ENCODE peak calls at places on chromosomes 16 and 17, in four cellular contexts. F is body of pancreas, I is stomach, W is breast epithelium. S is an unnamed sample.

GRCh38 chr16:77965346-77965745 is 57.0 kb upstream of the CLEC3A start:
- DNase-seq in F (no peak), I (no peak), W (no peak), S (no peak)

GRCh38 chr16:4375717-4376116 is 4.1 kb downstream of the VASN start:
- DNase-seq in W (no peak), I (no peak), F (no peak), S (no peak)

GRCh38 chr17:71855000-71855399 is 265.8 kb upstream of the SOX9 start:
- DNase-seq in F (no peak), W (no peak), I (no peak), S (no peak)

GRCh38 chr16:3514621-3515020 is 13.8 kb downstream of the CLUAP1 start:
- DNase-seq in F (no peak), I (no peak), W (no peak), S (no peak)

GRCh38 chr16:17380613-17381012 is 90.1 kb downstream of the XYLT1 start:
- DNase-seq in W (no peak), I (no peak), F (no peak), S (no peak)

GRCh38 chr17:17350491-17351355 is 47.5 kb downstream of the NT5M start:
- DNase-seq in W (no peak), F (no peak), I (peak; percentile 13), S (no peak)

GRCh38 chr17:83192161-83192788 is 112.9 kb downstream of the METRNL start:
- DNase-seq in W (peak; percentile 15), I (no peak), F (peak; percentile 9), S (no peak)

GRCh38 chr16:73214825-73215481 is 167.0 kb upstream of the ZFHX3 start:
- DNase-seq in I (no peak), F (no peak), W (no peak), S (no peak)

GRCh38 chr16:15856901-15857778 is at the start of gene MYH11:
- DNase-seq in I (no peak), W (peak; percentile 42), F (no peak), S (no peak)

GRCh38 chr17:33234930-33235685 is 58.0 kb downstream of the ASIC2 start:
- DNase-seq in F (peak; percentile 33), I (peak; percentile 38), W (peak; percentile 74), S (no peak)

GRCh38 chr16:26005336-26005735 is 313.6 kb downstream of the HS3ST4 start:
- DNase-seq in W (no peak), F (no peak), I (no peak), S (no peak)

GRCh38 chr16:84252214-84252613 is 12.4 kb upstream of the KCNG4 start:
- DNase-seq in I (no peak), W (no peak), F (no peak), S (no peak)

GRCh38 chr17:65930140-65930715 is 261.7 kb downstream of the CEP112 start:
- DNase-seq in W (no peak), F (no peak), I (no peak), S (no peak)

GRCh38 chr16:81767987-81768592 is 11.0 kb upstream of the PLCG2 start:
- DNase-seq in W (no peak), F (peak; percentile 47), I (no peak), S (no peak)

GRCh38 chr17:2081564-2081963 is 26.7 kb downstream of the HIC1 start:
- DNase-seq in I (no peak), F (no peak), W (no peak), S (no peak)

GRCh38 chr17:37167756-37168155 is 208.0 kb upstream of the C17orf78 start:
- DNase-seq in F (no peak), W (no peak), I (no peak), S (no peak)

GRCh38 chr16:81394966-81395655 is 49.5 kb upstream of the CMIP start:
- DNase-seq in I (peak; percentile 65), F (no peak), W (no peak), S (no peak)

GRCh38 chr16:67760831-67761230 is 41.7 kb upstream of the GFOD2 start:
- DNase-seq in I (no peak), F (no peak), W (no peak), S (no peak)

GRCh38 chr17:21680366-21680765 is 12.0 kb upstream of the KCNJ18 start:
- DNase-seq in I (no peak), F (no peak), W (no peak), S (no peak)

GRCh38 chr17:57718878-57719277 is 26.2 kb downstream of the CCDC182 start:
- DNase-seq in F (no peak), W (no peak), I (no peak), S (no peak)
- TF ChIP-seq POLR2A in F (no peak), W (no peak), I (no peak), S (no peak)

DNA sequence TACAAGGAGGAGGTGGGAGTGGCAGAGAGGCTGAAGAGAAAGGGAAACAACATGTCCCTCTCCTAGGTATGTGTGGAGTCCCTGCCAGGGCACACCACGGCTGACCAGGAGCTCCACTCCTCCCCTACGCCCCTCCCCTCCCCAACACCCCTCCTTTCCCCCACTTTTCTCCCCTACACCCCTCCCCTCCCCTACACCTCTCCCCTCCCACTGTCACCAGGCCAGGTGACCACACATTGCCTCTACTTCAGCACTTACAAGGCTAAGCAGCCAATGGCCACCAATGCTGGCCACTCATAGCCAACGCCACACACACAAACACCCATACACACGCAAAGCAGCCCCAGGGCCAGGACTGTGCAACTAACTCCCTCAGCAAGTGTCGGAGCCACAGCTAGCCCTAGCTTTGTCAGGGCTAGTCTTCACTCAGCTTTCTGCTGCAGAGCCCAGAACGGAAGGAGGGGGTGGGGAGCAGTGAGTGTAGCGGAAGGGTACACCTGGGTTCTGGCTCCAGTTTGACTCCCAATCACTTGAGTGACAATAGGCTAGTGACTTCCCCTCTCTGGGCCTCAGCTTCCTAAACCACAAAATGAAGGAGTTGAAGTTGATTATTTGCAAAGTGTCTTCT is 8.2 kb downstream of the CAVIN1 start:
- DNase-seq in F (no peak), W (peak; percentile 61), I (no peak), S (no peak)
- H3K4me1 ChIP-seq in F (no peaks in the 10 kb centered on the region), W (peaks cover 15% of the 10 kb centered on the region), I (peaks cover 48% of the 10 kb centered on the region), S (peaks cover 100% of the 10 kb centered on the region)

GRCh38 chr17:12431188-12431587 is 234.5 kb upstream of the MYOCD start:
- DNase-seq in I (no peak), F (no peak), W (no peak), S (no peak)
- TF ChIP-seq POLR2A in I (no peak), F (no peak), W (no peak), S (no peak)

DNA sequence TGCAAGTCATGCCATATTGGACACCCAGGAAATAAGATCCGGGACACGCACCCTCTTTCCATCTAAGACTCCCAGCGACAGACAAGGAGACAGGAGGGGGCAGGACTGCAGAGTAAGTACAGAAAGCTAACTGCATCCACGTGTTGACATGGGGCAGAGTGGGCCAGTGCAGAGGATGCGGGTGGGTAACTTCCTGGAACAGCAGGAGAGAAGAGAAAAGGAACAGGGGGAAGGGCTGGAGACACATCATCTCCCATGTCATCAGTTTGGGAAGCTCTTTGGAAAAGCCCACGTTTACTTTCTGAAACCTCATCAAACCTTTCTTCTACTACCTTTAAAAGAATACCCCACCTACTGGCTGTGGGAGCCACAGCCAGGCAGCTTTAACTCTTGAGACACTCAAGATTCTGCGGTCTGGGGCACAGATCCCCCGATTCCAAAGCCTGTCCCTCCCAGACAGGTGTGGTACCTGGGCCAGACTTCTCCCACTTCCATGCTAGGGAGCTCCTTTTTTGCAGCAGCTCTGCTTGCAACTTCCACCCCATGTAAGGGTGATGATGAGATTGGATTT is 273.5 kb upstream of the RPL38 start:
- DNase-seq in I (no peak), F (no peak), W (no peak), S (no peak)
- H3K4me1 ChIP-seq in I (no peaks in the 10 kb centered on the region), F (no peaks in the 10 kb centered on the region), W (no peaks in the 10 kb centered on the region), S (no peaks in the 10 kb centered on the region)

GRCh38 chr17:7476474-7476873 is 3.0 kb downstream of the ZBTB4 start:
- DNase-seq in I (no peak), W (peak; percentile 57), F (no peak), S (no peak)

GRCh38 chr17:7478276-7479138 is 924 bp downstream of the ZBTB4 start:
- DNase-seq in F (peak; percentile 63), I (peak; percentile 55), W (no peak), S (no peak)

GRCh38 chr17:7476951-7477350 is 2.5 kb downstream of the ZBTB4 start:
- DNase-seq in I (no peak), F (no peak), W (no peak), S (no peak)

GRCh38 chr17:7479139-7479388 is 367 bp downstream of the ZBTB4 start:
- DNase-seq in F (no peak), W (no peak), I (no peak), S (no peak)

GRCh38 chr17:7477392-7478275 is 1.8 kb downstream of the ZBTB4 start:
- DNase-seq in W (peak; percentile 56), I (peak; percentile 60), F (peak; percentile 50), S (no peak)
- TF ChIP-seq POLR2A in W (no peak), I (no peak), F (peak; percentile 43), S (no peak)

S was measured in esophagus muscularis mucosa.